ENCODE peak calls at places on chromosomes 12 and 14, in five cellular contexts. U, X, H, E and W are unnamed samples.

GRCh38 chr12:19885987-19886804 is 446.9 kb downstream of the AEBP2 start:
- DNase-seq in U (peak), X (no peak), H (no peak), E (no peak), W (no peak)

GRCh38 chr14:29465095-29465494 is 462.6 kb downstream of the PRKD1 start:
- DNase-seq in U (no peak), X (peak), H (peak), E (no peak), W (no peak)

GRCh38 chr12:88726806-88727722 is 146.8 kb upstream of the KITLG start:
- DNase-seq in U (peak), X (peak), H (peak), E (no peak), W (no peak)

GRCh38 chr12:100794441-100795192 is at the start of gene ANO4:
- DNase-seq in U (peak), X (peak), H (no peak), E (no peak), W (no peak)

GRCh38 chr14:90830931-90831701 is 14.9 kb upstream of the TTC7B start:
- DNase-seq in U (no peak), X (no peak), H (no peak), E (no peak), W (peak)

GRCh38 chr12:94191023-94191422 is 42.6 kb downstream of the PLXNC1 start:
- DNase-seq in U (no peak), X (no peak), H (no peak), E (no peak), W (no peak)

GRCh38 chr12:69880566-69880965 is 55.5 kb downstream of the MYRFL start:
- DNase-seq in U (no peak), X (peak), H (peak), E (no peak), W (peak)

GRCh38 chr12:93780115-93780641 is 103.0 kb downstream of the CRADD start:
- DNase-seq in U (peak), X (peak), H (no peak), E (no peak), W (no peak)

GRCh38 chr14:57987051-57987450 is 121.2 kb upstream of the SLC35F4 start:
- DNase-seq in U (no peak), X (no peak), H (no peak), E (no peak), W (no peak)

GRCh38 chr12:62472472-62472871 is 5.8 kb downstream of the MON2 start:
- DNase-seq in U (no peak), X (no peak), H (no peak), E (no peak), W (peak)

GRCh38 chr12:116918464-116918863 is 7.7 kb downstream of the FBXW8 start:
- DNase-seq in U (no peak), X (no peak), H (no peak), E (no peak), W (no peak)

GRCh38 chr14:79281244-79282199 is 929.8 kb downstream of the DIO2 start:
- DNase-seq in U (no peak), X (no peak), H (no peak), E (no peak), W (no peak)

GRCh38 chr14:95039259-95039992 is 117.9 kb downstream of the DICER1 start:
- DNase-seq in U (no peak), X (no peak), H (no peak), E (no peak), W (no peak)

GRCh38 chr14:103721334-103722120 is 5.9 kb downstream of the ZFYVE21 start:
- DNase-seq in U (no peak), X (no peak), H (peak), E (peak), W (peak)

GRCh38 chr14:24136684-24137528 is 912 bp downstream of the PSME1 start:
- DNase-seq in U (no peak), X (no peak), H (no peak), E (no peak), W (no peak)

GRCh38 chr12:82757611-82758010 is 70.9 kb downstream of the TMTC2 start:
- DNase-seq in U (no peak), X (no peak), H (no peak), E (no peak), W (no peak)

GRCh38 chr14:100535287-100536131 is 51.7 kb downstream of the BEGAIN start:
- DNase-seq in U (no peak), X (no peak), H (no peak), E (no peak), W (peak)

GRCh38 chr12:116882742-116883141 is 1.5 kb upstream of the HRK start:
- DNase-seq in U (no peak), X (peak), H (no peak), E (no peak), W (peak)

GRCh38 chr12:109258201-109258600 is 50.9 kb downstream of the FOXN4 start:
- DNase-seq in U (no peak), X (no peak), H (no peak), E (no peak), W (peak)

GRCh38 chr12:103768467-103769123 is 72.4 kb downstream of the NT5DC3 start:
- DNase-seq in U (no peak), X (no peak), H (no peak), E (no peak), W (no peak)

GRCh38 chr14:74401504-74402241 is 24.3 kb downstream of the SYNDIG1L start:
- DNase-seq in U (peak), X (no peak), H (no peak), E (peak), W (peak)

GRCh38 chr14:31993521-31993941 is 83.6 kb upstream of the ARHGAP5 start:
- DNase-seq in U (peak), X (no peak), H (peak), E (no peak), W (no peak)

GRCh38 chr12:64825143-64826011 is 930 bp downstream of the TBC1D30 start:
- DNase-seq in U (no peak), X (no peak), H (no peak), E (no peak), W (no peak)

GRCh38 chr12:98188649-98189048 is 326.7 kb upstream of the TMPO start:
- DNase-seq in U (peak), X (peak), H (peak), E (no peak), W (no peak)

GRCh38 chr12:104734541-104735075 is 223.5 kb downstream of the SLC41A2 start:
- DNase-seq in U (no peak), X (no peak), H (no peak), E (no peak), W (no peak)

GRCh38 chr12:20445693-20446092 is 77.4 kb downstream of the PDE3A start:
- DNase-seq in U (peak), X (no peak), H (no peak), E (no peak), W (no peak)

GRCh38 chr12:100128509-100128908 is 14.2 kb downstream of the BLTP3B start:
- DNase-seq in U (peak), X (peak), H (peak), E (no peak), W (peak)

GRCh38 chr12:57483466-57483865 is 3.8 kb upstream of the ARHGAP9 start:
- DNase-seq in U (peak), X (no peak), H (peak), E (no peak), W (no peak)

GRCh38 chr12:92556141-92556540 is 146.6 kb upstream of the PLEKHG7 start:
- DNase-seq in U (no peak), X (no peak), H (no peak), E (no peak), W (no peak)

DNA sequence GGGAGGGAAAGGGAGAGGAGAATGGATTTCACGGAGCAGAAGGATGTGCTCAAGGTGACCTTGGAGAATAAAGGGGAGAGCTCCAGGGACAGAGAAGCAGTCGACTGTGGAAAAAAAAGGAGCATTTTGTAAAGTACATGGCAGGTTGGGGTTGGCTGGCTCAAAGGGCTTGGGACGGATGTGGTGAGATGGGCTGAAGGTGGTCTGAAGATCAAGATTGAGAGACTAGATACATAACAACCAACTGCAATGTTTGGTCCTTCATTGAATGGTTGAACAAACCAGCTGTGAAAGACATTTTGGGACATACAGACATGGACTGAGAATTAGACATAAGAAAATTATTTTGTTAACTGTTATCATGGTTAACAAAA is 1.6 kb upstream of the CD63 start:
- DNase-seq in U (no peak), X (no peak), H (no peak), E (no peak), W (no peak)
- H2AFZ ChIP-seq in U (no peak), X (no peak), H (peak), E (no peak), W (peak)

GRCh38 chr12:86230516-86231146 is 25.6 kb downstream of the MGAT4C start:
- DNase-seq in U (peak), X (peak), H (peak), E (no peak), W (peak)
- H2AFZ ChIP-seq in U (no peak), X (no peak), H (no peak), E (no peak), W (no peak)

GRCh38 chr14:41986726-41987125 is 380.1 kb downstream of the LRFN5 start:
- DNase-seq in U (peak), X (peak), H (peak), E (no peak), W (no peak)

GRCh38 chr14:41986083-41986645 is 379.5 kb downstream of the LRFN5 start:
- DNase-seq in U (no peak), X (no peak), H (no peak), E (no peak), W (no peak)
- H2AFZ ChIP-seq in U (no peak), X (no peak), H (no peak), E (no peak), W (no peak)

DNA sequence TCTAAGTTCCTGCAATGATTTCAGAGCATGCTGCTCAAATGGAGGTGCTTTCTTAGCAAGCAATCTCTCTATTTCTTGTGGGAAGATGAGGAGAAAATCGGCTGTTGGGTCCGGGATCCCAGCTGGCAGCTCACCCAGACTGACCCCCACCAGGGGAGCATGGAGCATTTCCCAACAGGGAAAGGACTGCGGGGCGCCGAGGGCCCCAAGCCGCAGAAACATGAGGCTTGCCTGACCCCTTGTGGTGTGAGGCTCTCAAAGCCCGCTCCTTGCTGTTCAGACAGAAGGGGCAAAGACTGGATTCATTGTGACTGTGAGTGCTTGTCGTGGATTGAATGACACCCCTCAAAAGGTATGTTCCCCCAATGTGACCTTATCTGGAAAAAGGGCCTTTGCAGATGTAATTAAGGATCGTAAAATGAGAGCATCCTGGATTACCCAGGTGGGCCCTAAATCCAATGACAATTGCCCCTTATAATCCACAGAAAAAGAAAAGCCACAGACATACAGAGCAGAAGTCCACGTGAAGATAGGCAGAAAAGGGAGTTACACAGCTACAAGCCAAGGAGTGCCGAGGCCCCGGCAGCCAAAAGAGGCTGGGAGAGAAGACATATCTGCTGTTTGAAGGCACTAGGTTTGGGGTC is 116.3 kb upstream of the VASH1 start:
- DNase-seq in U (peak), X (peak), H (no peak), E (peak), W (peak)
- H2AFZ ChIP-seq in U (no peak), X (no peak), H (no peak), E (no peak), W (no peak)

GRCh38 chr12:10227648-10228047 is 15.0 kb downstream of the GABARAPL1 start:
- DNase-seq in U (no peak), X (no peak), H (no peak), E (no peak), W (no peak)
- H2AFZ ChIP-seq in U (no peak), X (no peak), H (no peak), E (no peak), W (no peak)